ENCODE peak calls at places on chromosomes 4 and X, in five cellular contexts. One of them, this sample, is unnamed.

GRCh38 chr4:114040319-114041116 is 61.1 kb upstream of the ARSJ start:
- DNase-seq in tibial artery: no peak
- DNase-seq in endodermal cell: no peak
- DNase-seq in IMR-90: peak; percentile 26
- DNase-seq in AG09309: no peak
- DNase-seq in this sample: peak; percentile 16

GRCh38 chr4:176780995-176781738 is 11.6 kb downstream of the VEGFC start:
- DNase-seq in IMR-90: no peak
- DNase-seq in endodermal cell: no peak
- DNase-seq in AG09309: no peak
- DNase-seq in tibial artery: no peak
- DNase-seq in this sample: no peak

GRCh38 chrX:136065044-136065671 is 79.9 kb downstream of the SLC9A6 start:
- DNase-seq in AG09309: no peak
- DNase-seq in endodermal cell: no peak
- DNase-seq in IMR-90: peak; percentile 47
- DNase-seq in tibial artery: peak; percentile 70
- DNase-seq in this sample: peak; percentile 93

GRCh38 chrX:125205918-125206665 is 113.6 kb upstream of the TEX13C start:
- DNase-seq in tibial artery: peak; percentile 61
- DNase-seq in endodermal cell: peak; percentile 74
- DNase-seq in AG09309: no peak
- DNase-seq in IMR-90: no peak
- DNase-seq in this sample: no peak

GRCh38 chr4:54513231-54513630 is 144.5 kb upstream of the KIT start:
- DNase-seq in IMR-90: peak; percentile 93
- DNase-seq in tibial artery: no peak
- DNase-seq in endodermal cell: no peak
- DNase-seq in AG09309: peak; percentile 74
- DNase-seq in this sample: peak; percentile 73

GRCh38 chr4:8112036-8112576 is 46.5 kb downstream of the ABLIM2 start:
- DNase-seq in endodermal cell: peak; percentile 70
- DNase-seq in IMR-90: no peak
- DNase-seq in AG09309: no peak
- DNase-seq in tibial artery: no peak
- DNase-seq in this sample: no peak

GRCh38 chr4:114600672-114601071 is 2.1 kb downstream of the UGT8 start:
- DNase-seq in endodermal cell: no peak
- DNase-seq in tibial artery: no peak
- DNase-seq in IMR-90: no peak
- DNase-seq in AG09309: no peak
- DNase-seq in this sample: no peak

GRCh38 chr4:74283614-74284013 is 24.7 kb upstream of the EPGN start:
- DNase-seq in endodermal cell: no peak
- DNase-seq in AG09309: peak; percentile 52
- DNase-seq in tibial artery: no peak
- DNase-seq in IMR-90: peak; percentile 51
- DNase-seq in this sample: peak; percentile 35

GRCh38 chr4:183403486-183403885 is 41.0 kb upstream of the CDKN2AIP start:
- DNase-seq in tibial artery: no peak
- DNase-seq in IMR-90: no peak
- DNase-seq in endodermal cell: no peak
- DNase-seq in AG09309: no peak
- DNase-seq in this sample: no peak

GRCh38 chr4:101199507-101200285 is 147.6 kb downstream of the PPP3CA start:
- DNase-seq in AG09309: peak; percentile 14
- DNase-seq in IMR-90: peak; percentile 83
- DNase-seq in endodermal cell: no peak
- DNase-seq in tibial artery: no peak
- DNase-seq in this sample: peak; percentile 46

GRCh38 chrX:140141444-140142029 is 176.2 kb upstream of the CXorf66 start:
- DNase-seq in IMR-90: peak; percentile 31
- DNase-seq in AG09309: no peak
- DNase-seq in tibial artery: no peak
- DNase-seq in endodermal cell: peak; percentile 68
- DNase-seq in this sample: peak; percentile 35

GRCh38 chr4:10034136-10034535 is 12.8 kb upstream of the SLC2A9 start:
- DNase-seq in IMR-90: no peak
- DNase-seq in tibial artery: peak; percentile 21
- DNase-seq in AG09309: no peak
- DNase-seq in endodermal cell: peak; percentile 36
- DNase-seq in this sample: no peak

GRCh38 chr4:23337292-23337691 is 552.6 kb downstream of the PPARGC1A start:
- DNase-seq in IMR-90: no peak
- DNase-seq in AG09309: no peak
- DNase-seq in tibial artery: no peak
- DNase-seq in endodermal cell: peak; percentile 51
- DNase-seq in this sample: no peak

GRCh38 chr4:13166214-13166613 is 317.9 kb downstream of the RAB28 start:
- DNase-seq in tibial artery: no peak
- DNase-seq in AG09309: no peak
- DNase-seq in IMR-90: no peak
- DNase-seq in endodermal cell: no peak
- DNase-seq in this sample: no peak

GRCh38 chr4:1096841-1097240 is 16.5 kb downstream of the RNF212 start:
- DNase-seq in AG09309: no peak
- DNase-seq in endodermal cell: no peak
- DNase-seq in IMR-90: no peak
- DNase-seq in tibial artery: peak; percentile 41
- DNase-seq in this sample: no peak

GRCh38 chr4:68929076-68929737 is 22.4 kb downstream of the UGT2A3 start:
- DNase-seq in IMR-90: no peak
- DNase-seq in AG09309: no peak
- DNase-seq in endodermal cell: no peak
- DNase-seq in tibial artery: no peak
- DNase-seq in this sample: no peak

GRCh38 chrX:20498851-20499635 is 232.3 kb upstream of the RPS6KA3 start:
- DNase-seq in endodermal cell: no peak
- DNase-seq in AG09309: no peak
- DNase-seq in tibial artery: no peak
- DNase-seq in IMR-90: peak; percentile 64
- DNase-seq in this sample: no peak

GRCh38 chrX:17987783-17988182 is 126.7 kb upstream of the RAI2 start:
- DNase-seq in IMR-90: no peak
- DNase-seq in AG09309: no peak
- DNase-seq in tibial artery: no peak
- DNase-seq in endodermal cell: no peak
- DNase-seq in this sample: no peak

GRCh38 chr4:41418444-41418843 is 119.5 kb upstream of the LIMCH1 start:
- DNase-seq in tibial artery: peak; percentile 84
- DNase-seq in IMR-90: peak; percentile 16
- DNase-seq in AG09309: peak; percentile 82
- DNase-seq in endodermal cell: peak; percentile 74
- DNase-seq in this sample: peak; percentile 64

GRCh38 chr4:54063224-54063623 is 1.2 kb downstream of the CHIC2 start:
- DNase-seq in tibial artery: no peak
- DNase-seq in IMR-90: peak; percentile 60
- DNase-seq in AG09309: no peak
- DNase-seq in endodermal cell: no peak
- DNase-seq in this sample: peak; percentile 70

GRCh38 chr4:1491630-1492457 is 85.6 kb upstream of the NKX1-1 start:
- DNase-seq in AG09309: no peak
- DNase-seq in tibial artery: peak; percentile 46
- DNase-seq in endodermal cell: peak; percentile 31
- DNase-seq in IMR-90: no peak
- DNase-seq in this sample: no peak

GRCh38 chr4:83255584-83255983 is 29.0 kb downstream of the COQ2 start:
- DNase-seq in AG09309: peak; percentile 83
- DNase-seq in endodermal cell: no peak
- DNase-seq in tibial artery: no peak
- DNase-seq in IMR-90: peak; percentile 76
- DNase-seq in this sample: peak; percentile 89

GRCh38 chr4:98939892-98940298 is 11.0 kb upstream of the EIF4E start:
- DNase-seq in IMR-90: peak; percentile 80
- DNase-seq in endodermal cell: peak; percentile 55
- DNase-seq in AG09309: no peak
- DNase-seq in tibial artery: no peak
- DNase-seq in this sample: peak; percentile 88

GRCh38 chr4:1401409-1402020 is 4.7 kb downstream of the NKX1-1 start:
- DNase-seq in tibial artery: peak; percentile 58
- DNase-seq in AG09309: no peak
- DNase-seq in IMR-90: no peak
- DNase-seq in endodermal cell: peak; percentile 44
- DNase-seq in this sample: no peak

GRCh38 chrX:23764585-23764984 is 18.4 kb upstream of the SAT1 start:
- DNase-seq in tibial artery: no peak
- DNase-seq in IMR-90: no peak
- DNase-seq in AG09309: no peak
- DNase-seq in endodermal cell: no peak
- DNase-seq in this sample: no peak

GRCh38 chr4:18923496-18924161 is 902.1 kb upstream of the LCORL start:
- DNase-seq in IMR-90: no peak
- DNase-seq in endodermal cell: no peak
- DNase-seq in AG09309: no peak
- DNase-seq in tibial artery: no peak
- DNase-seq in this sample: no peak

GRCh38 chrX:44035576-44035975 is 62.4 kb upstream of the NDP start:
- DNase-seq in tibial artery: no peak
- DNase-seq in IMR-90: no peak
- DNase-seq in AG09309: no peak
- DNase-seq in endodermal cell: no peak
- DNase-seq in this sample: peak; percentile 31

GRCh38 chr4:141387299-141387698 is 166.6 kb downstream of the ZNF330 start:
- DNase-seq in AG09309: no peak
- DNase-seq in endodermal cell: no peak
- DNase-seq in IMR-90: no peak
- DNase-seq in tibial artery: no peak
- DNase-seq in this sample: no peak

GRCh38 chr4:134278675-134279074 is 77.1 kb upstream of the PABPC4L start:
- DNase-seq in tibial artery: no peak
- DNase-seq in endodermal cell: no peak
- DNase-seq in IMR-90: no peak
- DNase-seq in AG09309: no peak
- DNase-seq in this sample: no peak

GRCh38 chr4:76750716-76751115 is 147.2 kb downstream of the SOWAHB start:
- DNase-seq in IMR-90: no peak
- DNase-seq in tibial artery: no peak
- DNase-seq in endodermal cell: no peak
- DNase-seq in AG09309: no peak
- DNase-seq in this sample: no peak

GRCh38 chr4:20341121-20341758 is 89.5 kb downstream of the SLIT2 start:
- DNase-seq in endodermal cell: no peak
- DNase-seq in tibial artery: no peak
- DNase-seq in IMR-90: no peak
- DNase-seq in AG09309: no peak
- DNase-seq in this sample: no peak
- H3K4me3 ChIP-seq in endodermal cell: no peak overlapping the region
- H3K4me3 ChIP-seq in tibial artery: no peak overlapping the region
- H3K4me3 ChIP-seq in IMR-90: no peak overlapping the region
- H3K4me3 ChIP-seq in AG09309: no peak overlapping the region
- H3K4me3 ChIP-seq in this sample: no peak overlapping the region

GRCh38 chr4:80680934-80681333 is 345.4 kb downstream of the CFAP299 start:
- DNase-seq in tibial artery: no peak
- DNase-seq in AG09309: no peak
- DNase-seq in endodermal cell: no peak
- DNase-seq in IMR-90: no peak
- DNase-seq in this sample: no peak
- TF ChIP-seq CTCF in tibial artery: no peak
- TF ChIP-seq CTCF in AG09309: no peak
- TF ChIP-seq CTCF in endodermal cell: no peak
- TF ChIP-seq CTCF in IMR-90: no peak
- TF ChIP-seq CTCF in this sample: no peak

GRCh38 chrX:75746891-75747639 is 38.0 kb downstream of the MAGEE2 start:
- DNase-seq in tibial artery: no peak
- DNase-seq in IMR-90: no peak
- DNase-seq in endodermal cell: peak; percentile 70
- DNase-seq in AG09309: no peak
- DNase-seq in this sample: peak; percentile 20
- H3K4me3 ChIP-seq in tibial artery: peak overlapping the region; percentile 49
- H3K4me3 ChIP-seq in IMR-90: peak overlapping the region; percentile 73
- H3K4me3 ChIP-seq in endodermal cell: peak overlapping the region; percentile 83
- H3K4me3 ChIP-seq in AG09309: peak overlapping the region; percentile 50
- H3K4me3 ChIP-seq in this sample: peak overlapping the region; percentile 60

GRCh38 chr4:121304843-121305348 is 75.9 kb downstream of the QRFPR start:
- DNase-seq in IMR-90: no peak
- DNase-seq in AG09309: no peak
- DNase-seq in tibial artery: no peak
- DNase-seq in endodermal cell: no peak
- DNase-seq in this sample: peak; percentile 7

GRCh38 chr4:121306932-121307331 is 73.9 kb downstream of the QRFPR start:
- DNase-seq in IMR-90: no peak
- DNase-seq in endodermal cell: no peak
- DNase-seq in tibial artery: no peak
- DNase-seq in AG09309: no peak
- DNase-seq in this sample: no peak

GRCh38 chr4:121308328-121308663 is 72.5 kb downstream of the QRFPR start:
- DNase-seq in endodermal cell: no peak
- DNase-seq in IMR-90: no peak
- DNase-seq in AG09309: no peak
- DNase-seq in tibial artery: no peak
- DNase-seq in this sample: no peak

GRCh38 chr4:121308828-121309227 is 72.0 kb downstream of the QRFPR start:
- DNase-seq in AG09309: no peak
- DNase-seq in IMR-90: no peak
- DNase-seq in endodermal cell: peak; percentile 57
- DNase-seq in tibial artery: no peak
- DNase-seq in this sample: no peak

GRCh38 chr4:121307441-121308327 is 73.1 kb downstream of the QRFPR start:
- DNase-seq in IMR-90: peak; percentile 34
- DNase-seq in endodermal cell: peak; percentile 75
- DNase-seq in AG09309: peak; percentile 16
- DNase-seq in tibial artery: no peak
- DNase-seq in this sample: peak; percentile 84
- TF ChIP-seq CTCF in IMR-90: peak; percentile 45
- TF ChIP-seq CTCF in endodermal cell: peak; percentile 92
- TF ChIP-seq CTCF in AG09309: peak; percentile 79
- TF ChIP-seq CTCF in tibial artery: no peak
- TF ChIP-seq CTCF in this sample: peak; percentile 91

GRCh38 chrX:13741695-13742094 is 7.1 kb downstream of the OFD1 start:
- DNase-seq in IMR-90: no peak
- DNase-seq in endodermal cell: no peak
- DNase-seq in tibial artery: no peak
- DNase-seq in AG09309: no peak
- DNase-seq in this sample: no peak
- H3K4me3 ChIP-seq in IMR-90: no peak overlapping the region
- H3K4me3 ChIP-seq in endodermal cell: no peak overlapping the region
- H3K4me3 ChIP-seq in tibial artery: no peak overlapping the region
- H3K4me3 ChIP-seq in AG09309: no peak overlapping the region
- H3K4me3 ChIP-seq in this sample: no peak overlapping the region